ENCODE peak calls at places on chromosomes 6 and 20, in seven cellular contexts. N, E, Z, K, J, O and I are unnamed samples.

GRCh38 chr6:121443953-121444590 is 8.6 kb downstream of the GJA1 start:
- DNase-seq in N (no peak), E (no peak), Z (peak; percentile 45), K (no peak), J (no peak), O (no peak), I (no peak)

GRCh38 chr6:8069887-8070286 is 5.7 kb upstream of the BLOC1S5 start:
- DNase-seq in N (no peak), E (no peak), Z (no peak), K (no peak), J (no peak), O (no peak), I (no peak)

GRCh38 chr6:12956991-12957320 is 240.4 kb downstream of the PHACTR1 start:
- DNase-seq in N (no peak), E (no peak), Z (no peak), K (no peak), J (no peak), O (no peak), I (no peak)

GRCh38 chr20:35899064-35899463 is 55.2 kb downstream of the SCAND1 start:
- DNase-seq in N (no peak), E (no peak), Z (no peak), K (no peak), J (no peak), O (no peak), I (no peak)

GRCh38 chr6:142753196-142753595 is 191.8 kb downstream of the HIVEP2 start:
- DNase-seq in N (no peak), E (no peak), Z (no peak), K (no peak), J (no peak), O (no peak), I (no peak)

GRCh38 chr6:18207438-18207837 is 52.2 kb downstream of the KDM1B start:
- DNase-seq in N (no peak), E (no peak), Z (no peak), K (no peak), J (no peak), O (no peak), I (no peak)

GRCh38 chr20:13221313-13221672 is 219 bp downstream of the ISM1 start:
- DNase-seq in N (no peak), E (no peak), Z (no peak), K (no peak), J (no peak), O (no peak), I (no peak)

GRCh38 chr20:44911264-44911921 is 1.5 kb downstream of the PABPC1L start:
- DNase-seq in N (peak; percentile 87), E (peak; percentile 92), Z (peak; percentile 53), K (peak; percentile 45), J (peak; percentile 41), O (no peak), I (peak; percentile 72)

GRCh38 chr6:137661601-137662000 is 167.4 kb upstream of the OLIG3 start:
- DNase-seq in N (peak; percentile 35), E (peak; percentile 54), Z (peak; percentile 33), K (peak; percentile 54), J (no peak), O (no peak), I (peak; percentile 71)

GRCh38 chr20:49619113-49620048 is 51.4 kb upstream of the PTGIS start:
- DNase-seq in N (no peak), E (no peak), Z (no peak), K (no peak), J (no peak), O (no peak), I (no peak)

GRCh38 chr6:31076611-31077010 is 35.8 kb downstream of the C6orf15 start:
- DNase-seq in N (no peak), E (no peak), Z (no peak), K (no peak), J (no peak), O (no peak), I (no peak)

GRCh38 chr6:14707971-14708465 is 537.9 kb upstream of the JARID2 start:
- DNase-seq in N (no peak), E (no peak), Z (no peak), K (no peak), J (no peak), O (no peak), I (no peak)

GRCh38 chr6:156406688-156407087 is 370.5 kb upstream of the ARID1B start:
- DNase-seq in N (no peak), E (no peak), Z (no peak), K (no peak), J (no peak), O (no peak), I (no peak)

GRCh38 chr20:40508821-40509220 is 180.2 kb downstream of the MAFB start:
- DNase-seq in N (no peak), E (no peak), Z (peak; percentile 30), K (no peak), J (no peak), O (no peak), I (no peak)

GRCh38 chr6:80618953-80619352 is 512.5 kb downstream of the BCKDHB start:
- DNase-seq in N (no peak), E (no peak), Z (peak; percentile 60), K (no peak), J (peak; percentile 32), O (peak; percentile 31), I (no peak)

GRCh38 chr20:4813076-4813838 is 91.5 kb downstream of the PRND start:
- DNase-seq in N (no peak), E (no peak), Z (no peak), K (no peak), J (no peak), O (no peak), I (peak; percentile 81)

GRCh38 chr6:109052852-109053251 is 41.8 kb downstream of the SESN1 start:
- DNase-seq in N (no peak), E (no peak), Z (no peak), K (no peak), J (no peak), O (no peak), I (no peak)

GRCh38 chr20:47343007-47343472 is 13.5 kb downstream of the ZMYND8 start:
- DNase-seq in N (no peak), E (no peak), Z (no peak), K (no peak), J (peak; percentile 47), O (no peak), I (no peak)

GRCh38 chr6:132816665-132817064 is 2.3 kb downstream of the RPS12 start:
- DNase-seq in N (no peak), E (no peak), Z (no peak), K (no peak), J (no peak), O (no peak), I (peak; percentile 11)
- H3K4me3 ChIP-seq in N (peak overlapping the region; percentile 76), E (peak overlapping the region; percentile 92), Z (peak overlapping the region; percentile 83), K (peak overlapping the region; percentile 87), J (peak overlapping the region; percentile 100), O (no peak overlapping the region), I (peak overlapping the region; percentile 88)

DNA sequence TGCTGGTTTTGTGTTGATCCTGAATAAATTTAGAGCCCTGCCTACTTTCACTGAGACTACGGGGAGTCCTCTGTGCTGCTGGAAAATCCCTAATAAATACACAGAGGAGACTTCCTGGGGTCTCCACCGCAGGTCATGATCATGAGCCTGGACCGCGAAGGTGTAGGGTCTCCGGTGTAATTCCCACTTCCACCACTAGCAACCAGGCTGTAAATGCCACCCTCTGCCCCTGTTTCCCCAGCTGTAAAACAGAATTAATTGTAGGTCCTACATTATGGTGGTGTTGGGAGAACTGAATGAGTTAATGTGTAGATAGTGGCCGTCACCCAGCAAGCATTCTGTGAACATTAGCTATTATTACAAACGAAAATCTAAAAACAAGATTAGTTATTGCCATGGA is 191.6 kb upstream of the THBS2 start:
- DNase-seq in N (no peak), E (no peak), Z (no peak), K (no peak), J (no peak), O (no peak), I (no peak)
- TF ChIP-seq CTCF in N (peak; percentile 36), E (no peak), Z (peak; percentile 11), K (peak; percentile 37), J (peak; percentile 17), O (no peak), I (peak; percentile 4)

DNA sequence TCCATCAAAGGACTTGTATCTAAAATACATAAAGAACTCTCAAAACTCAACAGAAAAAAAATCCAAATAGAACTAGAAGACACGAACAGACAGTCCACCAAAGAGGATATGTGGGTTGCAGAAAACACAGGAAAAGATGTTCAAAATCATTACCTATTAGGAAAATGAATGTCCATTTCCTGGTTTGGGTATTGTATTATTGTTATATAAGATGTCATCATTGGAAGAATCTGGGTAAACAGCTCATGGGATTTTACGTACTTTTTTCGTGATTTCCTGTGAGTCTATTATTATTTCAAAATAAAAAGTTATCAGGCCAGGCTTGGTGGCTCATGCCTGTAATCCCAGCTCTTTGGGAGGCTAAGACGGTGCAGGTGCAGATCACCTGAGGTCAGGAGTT is 9.2 kb upstream of the PI16 start:
- DNase-seq in N (no peak), E (no peak), Z (no peak), K (no peak), J (no peak), O (no peak), I (no peak)
- H3K4me3 ChIP-seq in N (no peak overlapping the region), E (no peak overlapping the region), Z (no peak overlapping the region), K (no peak overlapping the region), J (no peak overlapping the region), O (no peak overlapping the region), I (no peak overlapping the region)

GRCh38 chr6:118735320-118735719 is 83.9 kb upstream of the CEP85L start:
- DNase-seq in N (peak; percentile 60), E (peak; percentile 28), Z (peak; percentile 30), K (peak; percentile 13), J (no peak), O (no peak), I (no peak)
- TF ChIP-seq CTCF in N (peak; percentile 69), E (peak; percentile 53), Z (peak; percentile 57), K (peak; percentile 65), J (peak; percentile 55), O (peak; percentile 50), I (peak; percentile 47)